ENCODE peak calls at places on chromosomes 16 and 17, in five cellular contexts. T, Q, D, Y and J are unnamed samples.

GRCh38 chr17:61073799-61074513 is 325.7 kb upstream of the TBX2 start:
- DNase-seq in T (no peak), Q (no peak), D (no peak), Y (no peak), J (no peak)

GRCh38 chr17:74736423-74737298 is at the start of gene RAB37:
- DNase-seq in T (no peak), Q (peak; percentile 84), D (peak; percentile 66), Y (peak; percentile 65), J (no peak)

GRCh38 chr17:27218719-27219488 is 75.0 kb upstream of the WSB1 start:
- DNase-seq in T (no peak), Q (no peak), D (no peak), Y (no peak), J (no peak)

GRCh38 chr17:50123649-50124349 is 6.2 kb downstream of the SAMD14 start:
- DNase-seq in T (no peak), Q (peak; percentile 52), D (no peak), Y (peak; percentile 60), J (no peak)

GRCh38 chr17:82718986-82719685 is 2.6 kb downstream of the FN3KRP start:
- DNase-seq in T (no peak), Q (no peak), D (no peak), Y (no peak), J (no peak)

GRCh38 chr17:2094891-2095535 is 40.1 kb downstream of the HIC1 start:
- DNase-seq in T (peak; percentile 78), Q (peak; percentile 53), D (no peak), Y (no peak), J (peak; percentile 15)

GRCh38 chr16:79847101-79847500 is 246.6 kb upstream of the MAF start:
- DNase-seq in T (no peak), Q (no peak), D (no peak), Y (no peak), J (peak; percentile 73)

GRCh38 chr16:75257886-75258806 is 6.7 kb upstream of the BCAR1 start:
- DNase-seq in T (no peak), Q (no peak), D (no peak), Y (no peak), J (no peak)

GRCh38 chr16:51268237-51268636 is 117.2 kb upstream of the SALL1 start:
- DNase-seq in T (no peak), Q (no peak), D (no peak), Y (no peak), J (no peak)

GRCh38 chr17:7280519-7281073 is 922 bp upstream of the SLC2A4 start:
- DNase-seq in T (peak; percentile 68), Q (peak; percentile 97), D (peak; percentile 87), Y (peak; percentile 93), J (peak; percentile 88)

GRCh38 chr17:58265902-58266875 is 14.5 kb downstream of the MPO start:
- DNase-seq in T (no peak), Q (no peak), D (peak; percentile 9), Y (no peak), J (no peak)

GRCh38 chr16:87690911-87691685 is 74.7 kb downstream of the KLHDC4 start:
- DNase-seq in T (no peak), Q (no peak), D (no peak), Y (no peak), J (no peak)

GRCh38 chr16:20884240-20884556 is 16.0 kb downstream of the DCUN1D3 start:
- DNase-seq in T (peak; percentile 68), Q (no peak), D (no peak), Y (no peak), J (peak; percentile 61)

GRCh38 chr16:17222756-17223411 is 247.9 kb downstream of the XYLT1 start:
- DNase-seq in T (no peak), Q (peak; percentile 34), D (no peak), Y (no peak), J (no peak)

GRCh38 chr17:41131979-41132378 is 8.0 kb upstream of the KRTAP4-12 start:
- DNase-seq in T (no peak), Q (no peak), D (no peak), Y (no peak), J (peak; percentile 6)

GRCh38 chr16:56931769-56932587 is at the start of gene HERPUD1:
- DNase-seq in T (peak; percentile 98), Q (peak; percentile 98), D (peak; percentile 99), Y (peak; percentile 99), J (peak; percentile 98)

GRCh38 chr17:21132428-21132827 is 5.7 kb downstream of the DHRS7B start:
- DNase-seq in T (peak; percentile 12), Q (no peak), D (no peak), Y (no peak), J (no peak)

GRCh38 chr16:66604376-66605176 is at the start of gene CMTM3:
- DNase-seq in T (peak; percentile 49), Q (peak; percentile 84), D (no peak), Y (peak; percentile 75), J (peak; percentile 40)

GRCh38 chr17:71511266-71511995 is 609.4 kb upstream of the SOX9 start:
- DNase-seq in T (no peak), Q (no peak), D (no peak), Y (no peak), J (no peak)

GRCh38 chr17:41738077-41738800 is 3.8 kb upstream of the HAP1 start:
- DNase-seq in T (peak; percentile 62), Q (peak; percentile 93), D (peak; percentile 87), Y (peak; percentile 89), J (peak; percentile 82)

GRCh38 chr16:12398736-12399047 is 405.0 kb downstream of the CPPED1 start:
- DNase-seq in T (no peak), Q (no peak), D (no peak), Y (no peak), J (no peak)

GRCh38 chr17:50904522-50905459 is 38.6 kb upstream of the TOB1 start:
- DNase-seq in T (peak; percentile 25), Q (no peak), D (no peak), Y (peak; percentile 65), J (peak; percentile 34)

GRCh38 chr17:48601528-48602430 is 3.0 kb downstream of the HOXB6 start:
- DNase-seq in T (no peak), Q (no peak), D (no peak), Y (peak; percentile 81), J (no peak)

GRCh38 chr17:67594115-67594878 is 123.4 kb upstream of the NOL11 start:
- DNase-seq in T (no peak), Q (no peak), D (no peak), Y (no peak), J (no peak)

DNA sequence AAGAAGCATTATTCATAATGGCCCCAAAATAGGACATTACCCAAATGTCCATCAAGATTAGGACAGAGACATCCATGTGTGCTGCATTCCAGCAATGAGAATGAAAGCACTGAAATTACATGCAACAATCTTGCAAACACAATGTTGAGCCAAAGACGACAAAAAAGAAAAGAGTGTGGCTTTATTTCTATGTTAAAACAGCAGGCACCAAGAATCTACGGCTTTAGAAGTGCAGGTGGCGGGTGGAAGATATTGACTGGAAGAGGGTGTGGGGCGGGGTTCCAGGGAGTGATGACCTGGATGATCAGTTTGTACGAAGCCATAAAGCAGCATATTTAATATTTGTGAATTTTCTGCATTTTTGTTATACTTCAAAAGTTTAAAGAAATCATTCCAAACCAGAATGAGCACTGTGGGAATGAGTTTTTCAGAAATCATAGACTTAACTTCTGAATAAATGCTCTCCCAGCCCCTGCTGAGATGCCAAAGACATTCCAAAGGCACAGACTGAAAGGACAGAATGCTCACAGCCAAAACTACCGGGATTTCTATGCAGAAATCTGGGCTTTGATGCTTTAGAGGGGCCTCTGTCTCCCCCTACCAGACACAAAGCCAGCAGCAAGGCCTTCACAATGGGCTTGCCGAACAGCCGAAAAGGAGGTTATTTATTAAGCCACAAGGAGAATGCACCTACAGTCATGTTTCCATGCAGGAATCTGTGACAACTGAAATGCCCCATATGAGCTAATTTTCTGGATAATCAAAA is 361.6 kb downstream of the GRIN2A start:
- DNase-seq in T (no peak), Q (peak; percentile 95), D (no peak), Y (no peak), J (no peak)
- TF ChIP-seq CTCF in T (no peak), Q (peak; percentile 61), D (no peak), Y (no peak), J (no peak)

GRCh38 chr16:21952793-21953540 is at the start of gene UQCRC2:
- DNase-seq in T (peak; percentile 91), Q (peak; percentile 97), D (peak; percentile 89), Y (peak; percentile 92), J (peak; percentile 95)

GRCh38 chr16:21949713-21950260 is 3.4 kb upstream of the UQCRC2 start:
- DNase-seq in T (no peak), Q (no peak), D (no peak), Y (no peak), J (no peak)

GRCh38 chr16:21952040-21952792 is 945 bp upstream of the UQCRC2 start:
- DNase-seq in T (peak; percentile 58), Q (peak; percentile 87), D (peak; percentile 72), Y (peak; percentile 91), J (peak; percentile 73)

GRCh38 chr16:21953541-21953902 is 361 bp downstream of the UQCRC2 start:
- DNase-seq in T (no peak), Q (no peak), D (no peak), Y (no peak), J (no peak)

GRCh38 chr16:21950782-21951521 is 2.2 kb upstream of the UQCRC2 start:
- DNase-seq in T (peak; percentile 25), Q (peak; percentile 17), D (no peak), Y (no peak), J (peak; percentile 39)
- TF ChIP-seq CTCF in T (peak; percentile 52), Q (peak; percentile 44), D (no peak), Y (no peak), J (peak; percentile 42)

DNA sequence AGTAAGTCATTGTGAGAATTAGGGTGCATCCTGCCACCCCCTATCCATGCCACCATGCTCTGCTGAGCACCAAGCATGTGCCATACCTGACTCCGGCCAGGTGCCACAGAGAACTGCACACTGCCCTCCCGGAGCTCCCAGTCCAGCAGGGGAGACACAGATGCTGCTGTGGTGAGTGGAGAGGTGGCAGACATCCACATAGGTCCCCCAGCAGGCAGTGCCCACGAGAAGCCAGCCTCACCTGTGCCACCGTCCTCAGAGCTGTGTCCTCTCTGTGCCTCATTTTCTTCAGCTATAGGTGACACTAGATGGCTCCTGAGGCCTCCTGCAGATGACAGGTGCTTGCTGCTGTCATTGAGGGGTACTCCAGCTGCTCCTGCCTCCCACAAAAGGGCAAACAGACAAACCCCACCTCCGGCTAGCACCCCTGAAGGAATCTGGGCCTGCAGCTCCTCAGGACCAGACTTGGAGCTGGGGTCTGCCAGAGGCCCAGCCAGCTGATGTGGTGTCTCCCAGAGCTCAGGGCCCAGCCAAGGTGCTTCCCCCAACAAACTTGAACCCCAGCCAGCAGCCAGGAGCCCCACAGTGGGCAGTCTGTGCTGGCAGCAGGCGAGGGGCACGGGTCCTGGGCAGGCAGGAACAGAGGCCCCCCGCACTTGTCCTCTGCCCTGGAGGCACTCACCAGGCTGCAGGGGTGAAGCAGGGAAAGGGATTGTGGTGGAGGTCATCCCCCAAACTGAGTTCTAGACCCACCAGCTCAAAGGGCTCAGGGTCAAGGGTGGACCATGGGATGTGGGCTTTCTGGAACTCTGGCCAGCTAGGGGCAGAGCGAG is 17.1 kb downstream of the FOXJ1 start:
- DNase-seq in T (no peak), Q (no peak), D (no peak), Y (no peak), J (no peak)
- TF ChIP-seq CTCF in T (no peak), Q (no peak), D (no peak), Y (no peak), J (no peak)

GRCh38 chr17:36661688-36662087 is 60.3 kb downstream of the MRM1 start:
- DNase-seq in T (no peak), Q (no peak), D (no peak), Y (no peak), J (no peak)

GRCh38 chr17:36657390-36657762 is 56.0 kb downstream of the MRM1 start:
- DNase-seq in T (no peak), Q (peak; percentile 64), D (no peak), Y (no peak), J (no peak)

GRCh38 chr17:36661047-36661666 is 59.8 kb downstream of the MRM1 start:
- DNase-seq in T (no peak), Q (no peak), D (no peak), Y (no peak), J (no peak)

GRCh38 chr17:36653374-36653773 is 52.0 kb downstream of the MRM1 start:
- DNase-seq in T (no peak), Q (no peak), D (no peak), Y (no peak), J (no peak)

GRCh38 chr17:36657763-36658490 is 56.5 kb downstream of the MRM1 start:
- DNase-seq in T (no peak), Q (peak; percentile 86), D (no peak), Y (peak; percentile 63), J (no peak)
- TF ChIP-seq CTCF in T (no peak), Q (peak; percentile 64), D (no peak), Y (no peak), J (no peak)